ENCODE peak calls at places on chromosomes 5 and 9, in four cellular contexts. Q, I, P and U are unnamed samples.

GRCh38 chr5:121841900-121842299 is 9.8 kb upstream of the FTMT start:
- DNase-seq in P (no peak), I (no peak), Q (no peak), U (no peak)

GRCh38 chr9:89655990-89656657 is 51.3 kb downstream of the GADD45G start:
- DNase-seq in I (peak), Q (no peak), P (no peak), U (no peak)

GRCh38 chr5:134246771-134247329 is 21.0 kb upstream of the PPP2CA start:
- DNase-seq in P (no peak), I (no peak), Q (no peak), U (no peak)

GRCh38 chr5:73274870-73275756 is 102.1 kb downstream of the TMEM174 start:
- DNase-seq in P (no peak), I (peak), Q (peak), U (no peak)

GRCh38 chr9:91502475-91502874 is 78.8 kb upstream of the NFIL3 start:
- DNase-seq in Q (no peak), I (no peak), P (no peak), U (no peak)

GRCh38 chr9:35313911-35314310 is 152.1 kb downstream of the UNC13B start:
- DNase-seq in P (peak), Q (no peak), I (no peak), U (peak)

GRCh38 chr9:104075801-104076753 is 18.0 kb upstream of the SMC2 start:
- DNase-seq in Q (no peak), P (peak), I (peak), U (peak)

GRCh38 chr9:137407590-137408300 is 15.2 kb downstream of the EXD3 start:
- DNase-seq in I (peak), P (no peak), Q (no peak), U (peak)

GRCh38 chr5:107873877-107874276 is 203.1 kb upstream of the EFNA5 start:
- DNase-seq in P (no peak), Q (no peak), I (no peak), U (no peak)

GRCh38 chr5:78610163-78610583 is 38.4 kb downstream of the LHFPL2 start:
- DNase-seq in Q (no peak), P (no peak), I (peak), U (peak)

GRCh38 chr9:14910178-14910805 is at the start of gene FREM1:
- DNase-seq in I (peak), Q (no peak), P (no peak), U (no peak)

GRCh38 chr5:172952034-172952511 is 7.2 kb upstream of the RPL26L1 start:
- DNase-seq in P (peak), I (no peak), Q (no peak), U (peak)

GRCh38 chr5:140107312-140108092 is 6.4 kb upstream of the PURA start:
- DNase-seq in I (peak), Q (peak), P (peak), U (peak)

GRCh38 chr9:113361304-113362018 is 12.1 kb downstream of the BSPRY start:
- DNase-seq in Q (no peak), I (peak), P (peak), U (peak)

GRCh38 chr5:132086277-132086794 is 12.7 kb downstream of the CSF2 start:
- DNase-seq in I (peak), P (peak), Q (no peak), U (peak)

GRCh38 chr9:71519098-71519497 is 249.2 kb downstream of the CEMIP2 start:
- DNase-seq in Q (no peak), I (no peak), P (no peak), U (no peak)

GRCh38 chr9:136725612-136726011 is 13.2 kb downstream of the DIPK1B start:
- DNase-seq in I (peak), Q (no peak), P (no peak), U (peak)

GRCh38 chr9:136978073-136978864 is 965 bp downstream of the PTGDS start:
- DNase-seq in I (peak), Q (peak), P (no peak), U (peak)

GRCh38 chr9:101429736-101430135 is 5.8 kb downstream of the ALDOB start:
- DNase-seq in Q (no peak), P (no peak), I (no peak), U (no peak)

GRCh38 chr9:133282454-133283238 is 7.6 kb upstream of the ABO start:
- DNase-seq in Q (no peak), P (no peak), I (no peak), U (no peak)

GRCh38 chr9:36008774-36009300 is 27.9 kb upstream of the RECK start:
- DNase-seq in I (peak), Q (no peak), P (no peak), U (peak)

GRCh38 chr9:138007566-138008080 is 130.0 kb downstream of the CACNA1B start:
- DNase-seq in Q (no peak), I (no peak), P (no peak), U (no peak)

GRCh38 chr5:163503106-163504090 is 2.0 kb upstream of the MAT2B start:
- DNase-seq in P (no peak), I (peak), Q (peak), U (peak)

GRCh38 chr5:71651554-71651953 is 64.4 kb downstream of the MCCC2 start:
- DNase-seq in I (no peak), P (no peak), Q (no peak), U (no peak)

GRCh38 chr5:67985686-67986387 is 229.7 kb upstream of the PIK3R1 start:
- DNase-seq in P (no peak), Q (no peak), I (peak), U (peak)

GRCh38 chr9:70883056-70883455 is 238.4 kb downstream of the TRPM3 start:
- DNase-seq in I (peak), Q (no peak), P (no peak), U (no peak)

GRCh38 chr5:8633706-8634105 is 764.8 kb downstream of the MTRR start:
- DNase-seq in Q (no peak), I (peak), P (peak), U (peak)

GRCh38 chr9:99905833-99906402 is 536 bp upstream of the STX17 start:
- DNase-seq in I (no peak), P (no peak), Q (peak), U (peak)

GRCh38 chr5:76326559-76327351 is 76.3 kb upstream of the IQGAP2 start:
- DNase-seq in I (no peak), Q (no peak), P (no peak), U (no peak)

GRCh38 chr9:129757045-129757444 is 4.2 kb upstream of the PTGES start:
- DNase-seq in I (no peak), P (no peak), Q (no peak), U (no peak)

GRCh38 chr5:129049116-129049515 is 45.4 kb upstream of the ISOC1 start:
- DNase-seq in P (no peak), Q (no peak), I (no peak), U (no peak)

GRCh38 chr9:114002271-114002985 is 75.7 kb downstream of the AMBP start:
- DNase-seq in I (no peak), P (no peak), Q (peak), U (no peak)

GRCh38 chr5:1113805-1114586 is 2.1 kb upstream of the SLC12A7 start:
- DNase-seq in Q (no peak), I (no peak), P (no peak), U (no peak)
- H3K4me3 ChIP-seq in Q (no peak), I (no peak), P (no peak), U (no peak)

GRCh38 chr5:180829711-180830110 is 27.1 kb upstream of the MGAT1 start:
- DNase-seq in P (no peak), I (no peak), Q (no peak), U (no peak)

GRCh38 chr5:180832638-180833068 is 28.4 kb downstream of the ZFP62 start:
- DNase-seq in I (no peak), Q (no peak), P (no peak), U (no peak)

GRCh38 chr5:180825768-180826525 is 23.3 kb upstream of the MGAT1 start:
- DNase-seq in P (no peak), Q (peak), I (peak), U (peak)

GRCh38 chr5:180830253-180831138 is 27.9 kb upstream of the MGAT1 start:
- DNase-seq in I (peak), Q (peak), P (no peak), U (peak)

DNA sequence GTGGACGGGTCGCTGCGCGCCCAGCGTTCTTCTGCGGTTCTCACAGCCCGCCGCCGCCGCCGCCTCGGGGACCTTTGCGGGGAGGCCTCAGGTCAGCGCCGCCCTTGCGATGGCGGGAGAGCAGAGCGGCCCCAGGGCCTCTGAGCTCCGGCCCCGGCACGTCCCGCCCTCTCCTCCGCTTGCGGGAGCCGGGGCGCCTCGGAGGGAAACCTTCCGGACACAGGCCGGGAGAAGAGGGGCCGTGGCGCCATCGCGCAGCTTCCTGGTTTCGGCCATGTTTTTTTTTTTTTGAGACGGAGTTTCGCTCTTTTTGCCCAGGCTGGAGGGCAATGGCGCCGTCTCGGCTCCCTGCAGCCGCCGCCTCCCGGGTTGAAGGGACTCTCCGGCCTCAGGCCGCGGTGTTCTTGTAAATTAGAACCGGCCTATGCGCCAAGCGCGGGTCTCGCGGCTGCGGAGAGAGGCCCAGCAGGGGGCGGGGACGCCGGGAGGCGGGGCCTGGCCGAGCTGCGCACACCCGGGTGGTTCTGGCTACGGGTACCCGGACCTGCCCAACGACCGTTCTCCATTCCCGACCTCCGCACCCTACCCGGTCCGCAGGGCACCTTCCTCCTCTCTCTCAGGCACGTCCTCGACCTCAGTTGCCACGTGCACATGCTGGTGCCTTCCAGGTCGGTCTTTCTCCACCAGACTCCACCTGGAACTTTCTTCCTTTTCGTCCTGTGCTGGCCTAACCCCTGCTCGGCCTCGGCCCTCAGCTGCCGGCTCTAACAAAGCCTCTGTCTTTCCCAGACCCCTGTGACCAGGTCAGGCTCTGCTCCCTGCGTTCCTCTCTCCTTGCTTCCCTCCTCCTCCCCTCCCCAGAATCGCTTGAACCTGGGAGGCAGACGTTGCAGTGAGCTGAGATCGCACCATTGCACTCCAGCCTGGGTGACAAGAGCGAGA is 28.8 kb upstream of the MGAT1 start:
- DNase-seq in I (peak), Q (peak), P (no peak), U (peak)
- TF ChIP-seq CTCF in I (no peak), Q (no peak), P (no peak), U (no peak)

GRCh38 chr9:94867281-94867841 is 140.9 kb downstream of the AOPEP start:
- DNase-seq in I (peak), Q (peak), P (peak), U (peak)
- H3K4me3 ChIP-seq in I (no peak), Q (no peak), P (no peak), U (no peak)

DNA sequence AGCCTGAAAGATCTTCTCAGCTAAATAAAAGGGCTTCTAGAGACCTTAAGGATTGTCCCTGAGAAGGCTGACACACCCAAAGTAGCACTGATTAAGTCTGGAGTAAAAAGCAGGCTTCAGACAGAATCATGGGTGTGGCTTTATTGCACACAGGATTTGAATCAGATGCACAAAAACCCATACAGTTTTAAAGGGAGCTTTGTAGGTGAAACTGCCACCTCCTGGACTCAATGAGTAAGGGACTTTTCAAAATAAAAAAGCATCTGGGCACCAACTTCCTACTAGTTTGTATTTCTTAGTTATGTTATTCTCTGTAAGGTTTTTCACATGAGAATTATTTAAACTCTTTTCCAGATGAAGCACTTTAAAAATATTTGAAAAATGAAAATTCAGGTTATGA is 129.4 kb downstream of the EDIL3 start:
- DNase-seq in Q (no peak), P (peak), I (peak), U (peak)
- TF ChIP-seq CTCF in Q (no peak), P (peak), I (peak), U (peak)

GRCh38 chr5:80756292-80756691 is 101.5 kb upstream of the DHFR start:
- DNase-seq in P (no peak), I (no peak), Q (no peak), U (no peak)
- H3K4me3 ChIP-seq in P (no peak), I (no peak), Q (no peak), U (no peak)

GRCh38 chr5:15474143-15474719 is 25.7 kb upstream of the FBXL7 start:
- DNase-seq in I (no peak), P (no peak), Q (no peak), U (no peak)

GRCh38 chr5:15475365-15475764 is 24.6 kb upstream of the FBXL7 start:
- DNase-seq in P (no peak), Q (no peak), I (no peak), U (no peak)

GRCh38 chr5:15476977-15477376 is 23.0 kb upstream of the FBXL7 start:
- DNase-seq in P (no peak), Q (no peak), I (no peak), U (no peak)

DNA sequence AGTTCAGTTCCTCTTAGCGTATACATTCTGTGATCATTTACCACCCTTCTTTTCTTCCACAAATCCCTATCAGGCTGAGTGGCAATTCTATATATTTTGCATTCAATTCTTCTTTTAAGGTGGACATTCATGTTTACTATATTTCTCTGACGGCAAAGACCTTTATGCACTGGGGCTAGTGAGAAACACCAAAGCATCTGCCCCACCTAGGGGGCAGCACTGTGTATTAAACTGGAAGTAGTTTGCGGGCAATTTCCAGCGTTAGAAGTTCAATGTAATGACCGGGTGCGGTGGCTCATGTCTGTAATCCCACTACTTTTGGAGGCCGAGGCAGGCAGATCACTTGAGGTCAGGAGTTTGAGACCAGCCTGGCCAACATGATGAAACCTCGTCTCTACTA is 27.9 kb upstream of the FBXL7 start:
- DNase-seq in I (no peak), P (no peak), Q (no peak), U (no peak)
- TF ChIP-seq CTCF in I (peak), P (peak), Q (no peak), U (no peak)

GRCh38 chr5:61328791-61329617 is 3.1 kb upstream of the ZSWIM6 start:
- DNase-seq in P (no peak), I (no peak), Q (no peak), U (no peak)
- H3K4me3 ChIP-seq in P (no peak), I (no peak), Q (no peak), U (no peak)

DNA sequence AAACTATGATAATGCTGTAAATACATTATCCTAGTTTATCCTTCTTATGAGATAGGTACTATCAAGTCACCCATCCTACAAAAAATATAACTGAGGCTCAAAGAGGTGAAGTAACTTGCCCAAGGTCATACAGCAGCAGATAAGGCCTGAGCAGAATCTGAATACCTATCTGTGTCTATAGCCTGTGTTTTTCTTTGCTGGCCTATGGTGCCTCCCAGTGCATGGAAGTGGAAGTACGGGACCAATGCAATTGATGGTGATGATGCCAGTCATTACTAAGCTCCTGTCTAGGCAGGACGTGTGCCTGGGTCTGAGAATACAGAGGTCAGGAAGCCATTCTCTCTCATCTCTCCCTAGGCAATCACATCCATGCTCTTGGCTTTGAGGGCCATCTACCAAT is 67.8 kb downstream of the FAT2 start:
- DNase-seq in I (peak), P (peak), Q (no peak), U (peak)
- TF ChIP-seq CTCF in I (peak), P (peak), Q (no peak), U (peak)